ENCODE peak calls at places on chromosome 12, in seven cellular contexts. One of them, this sample, is unnamed.
A peak's percentile ranks its signal among the peaks of the same experiment; 100 is the strongest.

GRCh38 chr12:132484891-132485441 is 5.0 kb upstream of the FBRSL1 start:
- DNase-seq in aorta: no peak
- DNase-seq in NCI-H524: peak; percentile 10
- DNase-seq in activated gamma-delta T cell treated with Interleukin-2 at 50 U/mL for 16 hours: no peak
- DNase-seq in HEK293T: no peak
- DNase-seq in H54: no peak
- DNase-seq in fibroblast of the aortic adventitia: no peak
- DNase-seq in this sample: no peak

GRCh38 chr12:74317078-74317581 is 220.5 kb upstream of the ATXN7L3B start:
- DNase-seq in aorta: no peak
- DNase-seq in NCI-H524: peak; percentile 76
- DNase-seq in activated gamma-delta T cell treated with Interleukin-2 at 50 U/mL for 16 hours: no peak
- DNase-seq in HEK293T: peak; percentile 35
- DNase-seq in H54: peak; percentile 6
- DNase-seq in fibroblast of the aortic adventitia: peak; percentile 14
- DNase-seq in this sample: peak; percentile 88

GRCh38 chr12:116803018-116803736 is 65.1 kb downstream of the RNFT2 start:
- DNase-seq in aorta: no peak
- DNase-seq in NCI-H524: no peak
- DNase-seq in activated gamma-delta T cell treated with Interleukin-2 at 50 U/mL for 16 hours: no peak
- DNase-seq in HEK293T: no peak
- DNase-seq in H54: no peak
- DNase-seq in fibroblast of the aortic adventitia: no peak
- DNase-seq in this sample: no peak

GRCh38 chr12:11717533-11717961 is 68.1 kb downstream of the ETV6 start:
- DNase-seq in aorta: no peak
- DNase-seq in NCI-H524: no peak
- DNase-seq in activated gamma-delta T cell treated with Interleukin-2 at 50 U/mL for 16 hours: no peak
- DNase-seq in HEK293T: no peak
- DNase-seq in H54: no peak
- DNase-seq in fibroblast of the aortic adventitia: no peak
- DNase-seq in this sample: peak; percentile 56

GRCh38 chr12:39300799-39301198 is 142.1 kb downstream of the KIF21A start:
- DNase-seq in aorta: no peak
- DNase-seq in NCI-H524: no peak
- DNase-seq in activated gamma-delta T cell treated with Interleukin-2 at 50 U/mL for 16 hours: no peak
- DNase-seq in HEK293T: no peak
- DNase-seq in H54: no peak
- DNase-seq in fibroblast of the aortic adventitia: peak; percentile 27
- DNase-seq in this sample: peak; percentile 23

GRCh38 chr12:67940780-67941243 is 48.4 kb upstream of the IFNG-AS1 start:
- DNase-seq in aorta: no peak
- DNase-seq in NCI-H524: no peak
- DNase-seq in activated gamma-delta T cell treated with Interleukin-2 at 50 U/mL for 16 hours: no peak
- DNase-seq in HEK293T: no peak
- DNase-seq in H54: peak; percentile 5
- DNase-seq in fibroblast of the aortic adventitia: peak; percentile 23
- DNase-seq in this sample: peak; percentile 25

GRCh38 chr12:111584959-111585358 is 14.2 kb downstream of the ATXN2 start:
- DNase-seq in aorta: no peak
- DNase-seq in NCI-H524: no peak
- DNase-seq in activated gamma-delta T cell treated with Interleukin-2 at 50 U/mL for 16 hours: no peak
- DNase-seq in HEK293T: no peak
- DNase-seq in H54: no peak
- DNase-seq in fibroblast of the aortic adventitia: no peak
- DNase-seq in this sample: no peak

GRCh38 chr12:49138587-49138986 is 7.4 kb upstream of the TUBA1B start:
- DNase-seq in aorta: no peak
- DNase-seq in NCI-H524: no peak
- DNase-seq in activated gamma-delta T cell treated with Interleukin-2 at 50 U/mL for 16 hours: no peak
- DNase-seq in HEK293T: peak; percentile 30
- DNase-seq in H54: no peak
- DNase-seq in fibroblast of the aortic adventitia: no peak
- DNase-seq in this sample: no peak